ENCODE peak calls at places on chromosome 4, in seven cellular contexts. D, B, T, J, W, A and K are unnamed samples.

GRCh38 chr4:186191266-186192067 is at the start of gene CYP4V2:
- DNase-seq in D (peak; percentile 96), B (peak; percentile 28), T (peak; percentile 26), J (peak; percentile 69), W (peak; percentile 92), A (peak; percentile 83), K (peak; percentile 74)

GRCh38 chr4:186027405-186027804 is 41.6 kb upstream of the TLR3 start:
- DNase-seq in D (no peak), B (no peak), T (no peak), J (no peak), W (peak; percentile 54), A (no peak), K (no peak)

GRCh38 chr4:149785686-149786431 is 29.8 kb downstream of the IQCM start:
- DNase-seq in D (no peak), B (no peak), T (no peak), J (peak; percentile 64), W (no peak), A (no peak), K (no peak)

GRCh38 chr4:14018191-14018853 is 390.8 kb upstream of the BOD1L1 start:
- DNase-seq in D (no peak), B (no peak), T (no peak), J (no peak), W (no peak), A (no peak), K (no peak)

GRCh38 chr4:1040344-1041146 is 29.1 kb downstream of the FGFRL1 start:
- DNase-seq in D (no peak), B (no peak), T (no peak), J (no peak), W (no peak), A (no peak), K (no peak)

GRCh38 chr4:38673109-38673978 is 9.3 kb downstream of the KLF3 start:
- DNase-seq in D (no peak), B (peak; percentile 30), T (no peak), J (no peak), W (peak; percentile 93), A (peak; percentile 67), K (no peak)

GRCh38 chr4:106032851-106033286 is 137.6 kb downstream of the NPNT start:
- DNase-seq in D (no peak), B (no peak), T (no peak), J (peak; percentile 17), W (no peak), A (no peak), K (no peak)

GRCh38 chr4:117385531-117385930 is 300.2 kb upstream of the TRAM1L1 start:
- DNase-seq in D (no peak), B (no peak), T (no peak), J (peak; percentile 42), W (no peak), A (no peak), K (no peak)

GRCh38 chr4:174156239-174156826 is 127.1 kb downstream of the FBXO8 start:
- DNase-seq in D (peak; percentile 11), B (peak; percentile 62), T (no peak), J (peak; percentile 9), W (no peak), A (no peak), K (no peak)

GRCh38 chr4:150986085-150986484 is 29.0 kb downstream of the LRBA start:
- DNase-seq in D (peak; percentile 22), B (no peak), T (no peak), J (no peak), W (no peak), A (no peak), K (no peak)

GRCh38 chr4:8050555-8051206 is 107.9 kb downstream of the ABLIM2 start:
- DNase-seq in D (no peak), B (no peak), T (no peak), J (peak; percentile 17), W (peak; percentile 58), A (peak; percentile 69), K (peak; percentile 49)

GRCh38 chr4:70761276-70761816 is 39.6 kb downstream of the RUFY3 start:
- DNase-seq in D (no peak), B (no peak), T (no peak), J (no peak), W (no peak), A (no peak), K (no peak)

GRCh38 chr4:75985116-75985515 is 5.6 kb downstream of the SDAD1 start:
- DNase-seq in D (no peak), B (no peak), T (peak; percentile 72), J (peak; percentile 89), W (no peak), A (no peak), K (no peak)

GRCh38 chr4:136748777-136749176 is 783.5 kb downstream of the PCDH18 start:
- DNase-seq in D (no peak), B (no peak), T (no peak), J (no peak), W (no peak), A (no peak), K (no peak)

GRCh38 chr4:4659871-4660651 is 118.2 kb upstream of the STX18 start:
- DNase-seq in D (no peak), B (peak; percentile 69), T (peak; percentile 74), J (peak; percentile 93), W (no peak), A (no peak), K (no peak)

GRCh38 chr4:145619639-145619996 is 433 bp downstream of the MMAA start:
- DNase-seq in D (no peak), B (no peak), T (no peak), J (peak; percentile 47), W (peak; percentile 82), A (peak; percentile 50), K (no peak)

GRCh38 chr4:184313058-184313709 is 95.5 kb upstream of the ENPP6 start:
- DNase-seq in D (no peak), B (no peak), T (no peak), J (no peak), W (no peak), A (no peak), K (no peak)

GRCh38 chr4:56241500-56241899 is 145.8 kb downstream of the AASDH start:
- DNase-seq in D (no peak), B (no peak), T (no peak), J (no peak), W (peak; percentile 37), A (no peak), K (no peak)

GRCh38 chr4:77433102-77433733 is 172.4 kb upstream of the CXCL13 start:
- DNase-seq in D (peak; percentile 50), B (peak; percentile 56), T (no peak), J (peak; percentile 21), W (no peak), A (no peak), K (peak; percentile 13)

GRCh38 chr4:48379587-48380140 is 38.3 kb downstream of the SLAIN2 start:
- DNase-seq in D (no peak), B (no peak), T (no peak), J (no peak), W (no peak), A (no peak), K (no peak)

DNA sequence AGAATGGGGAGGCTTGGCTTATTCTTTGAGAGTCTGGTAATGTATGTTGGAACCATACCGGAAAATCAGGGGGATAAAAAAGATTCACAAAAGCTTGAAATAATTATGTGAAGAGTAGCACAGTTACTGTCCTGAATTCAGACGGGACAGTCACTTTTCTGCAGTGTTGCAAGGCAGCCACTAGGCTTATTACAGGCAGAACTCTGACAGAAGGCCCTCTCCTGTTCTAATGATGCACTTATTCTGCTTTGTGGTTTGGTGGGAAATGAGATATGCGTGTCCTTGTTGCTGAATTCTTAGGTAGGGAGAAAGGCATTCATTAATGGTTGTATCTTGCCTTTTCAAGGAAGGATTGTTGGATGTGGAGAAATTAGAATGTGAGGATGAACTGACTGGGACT is 37.2 kb downstream of the GUCY1B1 start:
- DNase-seq in D (no peak), B (no peak), T (no peak), J (peak; percentile 82), W (no peak), A (no peak), K (no peak)
- TF ChIP-seq CTCF in D (no peak), B (peak; percentile 36), T (peak; percentile 43), J (peak; percentile 51), W (no peak), A (peak; percentile 9), K (peak; percentile 42)

DNA sequence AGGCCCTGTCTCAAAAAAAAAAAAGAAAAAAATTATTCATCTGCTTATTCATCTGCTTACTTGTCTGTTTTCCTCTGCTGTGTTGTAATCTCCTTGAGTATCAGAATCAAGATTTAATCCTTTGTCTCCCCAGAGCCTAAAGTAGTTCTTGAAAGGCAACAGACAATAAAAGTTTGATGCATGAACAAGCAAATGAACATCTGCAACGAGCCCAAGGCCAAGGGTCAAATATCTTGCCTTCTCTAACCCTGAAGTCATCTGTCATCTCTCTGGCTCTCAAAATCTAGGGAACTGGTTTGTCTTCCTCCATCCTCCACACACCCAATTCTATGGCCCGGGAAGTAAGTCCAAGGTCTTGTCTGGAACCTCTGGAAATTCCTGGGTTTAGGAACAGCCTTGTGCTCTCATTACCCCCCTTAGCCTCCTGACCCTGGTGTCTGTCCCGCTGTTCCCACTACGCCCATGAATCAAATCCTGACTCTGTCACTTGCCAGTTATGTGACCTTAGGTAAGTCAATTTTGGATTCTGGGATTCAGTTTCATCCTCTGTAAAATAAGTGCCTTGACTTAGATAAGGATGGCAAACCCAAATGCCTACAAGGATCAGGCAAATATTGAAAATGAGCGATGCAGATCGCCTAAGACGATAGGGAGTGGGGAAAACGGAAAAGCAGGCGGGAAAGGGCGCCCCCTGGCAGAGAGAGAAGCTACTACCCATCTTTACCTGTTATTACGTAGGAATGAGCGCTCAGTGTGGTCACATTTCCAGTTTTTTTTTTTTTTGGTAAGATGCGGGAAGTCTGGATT is 102.7 kb upstream of the DHX15 start:
- DNase-seq in D (no peak), B (peak; percentile 11), T (no peak), J (no peak), W (peak; percentile 66), A (no peak), K (peak; percentile 55)
- TF ChIP-seq CTCF in D (peak; percentile 23), B (peak; percentile 50), T (peak; percentile 53), J (peak; percentile 33), W (peak; percentile 48), A (peak; percentile 44), K (peak; percentile 60)

DNA sequence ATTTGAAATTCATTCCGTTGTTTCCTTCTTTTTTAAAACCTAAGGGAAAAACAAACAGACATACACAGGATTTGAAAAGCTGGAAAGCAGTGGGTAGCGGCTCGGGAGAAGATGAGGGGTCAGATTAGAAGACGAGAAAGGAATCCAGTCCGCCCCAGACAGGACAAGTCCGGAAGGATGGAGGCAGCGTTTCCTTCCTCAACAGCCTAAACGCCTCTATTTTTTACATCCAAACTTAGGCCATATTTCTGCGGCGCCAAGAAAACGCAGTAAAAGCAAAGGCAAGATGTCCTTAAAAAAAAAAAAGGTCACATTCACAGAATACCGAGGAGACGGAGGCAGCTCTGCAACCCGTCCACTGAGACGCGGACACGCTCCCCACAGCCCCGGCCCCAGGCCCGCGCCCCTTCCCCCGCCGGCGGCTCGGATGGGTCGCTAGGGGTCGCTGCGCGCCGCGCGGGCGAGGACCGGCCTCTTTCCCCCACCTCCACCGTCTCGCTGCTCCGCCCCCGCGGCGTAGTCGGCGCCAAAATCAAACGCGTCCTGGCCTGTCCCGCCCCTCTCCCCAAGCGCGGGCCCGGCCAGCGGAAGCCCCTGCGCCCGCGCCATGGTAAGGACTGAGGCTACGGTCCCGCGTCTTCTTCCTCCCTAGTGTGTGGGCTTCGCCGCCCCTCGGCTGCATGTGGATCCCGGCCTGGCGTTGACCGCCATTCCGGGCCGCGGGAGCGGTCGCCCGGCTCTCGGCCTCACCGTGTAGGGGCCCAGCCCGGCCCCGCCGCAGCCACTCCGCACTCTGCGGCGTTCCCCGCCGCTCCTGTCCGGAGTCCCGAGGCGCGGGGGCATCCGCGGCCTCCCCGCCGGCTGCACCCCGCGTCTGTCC is at the start of gene MND1:
- DNase-seq in D (peak; percentile 94), B (peak; percentile 77), T (no peak), J (peak; percentile 41), W (peak; percentile 86), A (peak; percentile 84), K (peak; percentile 96)
- TF ChIP-seq CTCF in D (peak; percentile 83), B (peak; percentile 87), T (peak; percentile 77), J (peak; percentile 46), W (peak; percentile 98), A (peak; percentile 73), K (peak; percentile 96)

GRCh38 chr4:130705023-130705422 is 1609.1 kb downstream of the C4orf33 start:
- DNase-seq in D (no peak), B (no peak), T (no peak), J (no peak), W (no peak), A (no peak), K (no peak)
- TF ChIP-seq CTCF in D (no peak), B (no peak), T (no peak), J (no peak), W (no peak), A (no peak), K (no peak)